ENCODE peak calls at places on chromosomes 11 and 22, in ten cellular contexts. Z is amniotic stem cell, T is COLO829, Y is HT-29, H is neural crest cell, U is D341Med, J is uterus, S is NCI-H1092 treated with DMSO at 0.1 percent for 48 hours, G is endothelial cell of umbilical vein, M is AG08395. C is an unnamed sample.

GRCh38 chr11:45174963-45175362 is 28.5 kb downstream of the PRDM11 start:
- DNase-seq in Z (no peak), T (no peak), Y (no peak), H (no peak), U (no peak), J (no peak), S (no peak), G (no peak), M (no peak), C (no peak)

GRCh38 chr11:1192741-1193325 is 30.0 kb upstream of the MUC5B start:
- DNase-seq in Z (no peak), T (no peak), Y (no peak), H (no peak), U (peak; percentile 8), J (peak; percentile 2), S (no peak), G (no peak), M (no peak), C (no peak)

GRCh38 chr22:31230871-31231621 is 18.9 kb downstream of the LIMK2 start:
- DNase-seq in Z (no peak), T (peak; percentile 74), Y (peak; percentile 50), H (no peak), U (peak; percentile 66), J (no peak), S (no peak), G (peak; percentile 92), M (peak; percentile 70), C (peak; percentile 43)

GRCh38 chr11:77269484-77270123 is 31.9 kb downstream of the GDPD4 start:
- DNase-seq in Z (no peak), T (no peak), Y (peak; percentile 25), H (no peak), U (no peak), J (no peak), S (no peak), G (no peak), M (no peak), C (no peak)

GRCh38 chr11:9752091-9752490 is 88.2 kb downstream of the SWAP70 start:
- DNase-seq in Z (no peak), T (no peak), Y (no peak), H (no peak), U (no peak), J (no peak), S (no peak), G (no peak), M (no peak), C (no peak)

GRCh38 chr11:63858628-63859550 is 20.0 kb downstream of the MARK2 start:
- DNase-seq in Z (no peak), T (no peak), Y (no peak), H (no peak), U (no peak), J (peak; percentile 39), S (no peak), G (peak; percentile 80), M (no peak), C (no peak)

GRCh38 chr11:77753230-77753629 is 67.3 kb downstream of the RSF1 start:
- DNase-seq in Z (no peak), T (no peak), Y (no peak), H (no peak), U (no peak), J (no peak), S (no peak), G (no peak), M (no peak), C (no peak)

GRCh38 chr22:42644422-42645340 is 4.3 kb upstream of the ATP5MGL start:
- DNase-seq in Z (no peak), T (no peak), Y (no peak), H (no peak), U (peak; percentile 45), J (no peak), S (no peak), G (peak; percentile 75), M (peak; percentile 59), C (no peak)

GRCh38 chr22:46593211-46593676 is 26.9 kb upstream of the GRAMD4 start:
- DNase-seq in Z (no peak), T (no peak), Y (no peak), H (no peak), U (no peak), J (no peak), S (no peak), G (no peak), M (no peak), C (no peak)

GRCh38 chr11:72015511-72016061 is 16.9 kb downstream of the IL18BP start:
- DNase-seq in Z (no peak), T (no peak), Y (peak; percentile 45), H (no peak), U (peak; percentile 65), J (no peak), S (no peak), G (no peak), M (no peak), C (peak; percentile 63)

GRCh38 chr11:2423157-2424025 is 20.9 kb downstream of the TRPM5 start:
- DNase-seq in Z (no peak), T (no peak), Y (no peak), H (no peak), U (no peak), J (no peak), S (no peak), G (no peak), M (no peak), C (no peak)

GRCh38 chr22:42933783-42934144 is 76.7 kb upstream of the ARFGAP3 start:
- DNase-seq in Z (peak; percentile 90), T (peak; percentile 99), Y (peak; percentile 24), H (no peak), U (no peak), J (no peak), S (no peak), G (peak; percentile 95), M (peak; percentile 90), C (no peak)

GRCh38 chr11:14022251-14022650 is 59.7 kb downstream of the SPON1 start:
- DNase-seq in Z (no peak), T (no peak), Y (no peak), H (no peak), U (no peak), J (no peak), S (no peak), G (no peak), M (no peak), C (no peak)

GRCh38 chr22:36328635-36329216 is 59.0 kb downstream of the MYH9 start:
- DNase-seq in Z (peak; percentile 82), T (no peak), Y (no peak), H (no peak), U (no peak), J (peak; percentile 79), S (peak; percentile 45), G (peak; percentile 84), M (peak; percentile 40), C (peak; percentile 65)

GRCh38 chr11:118834428-118835028 is 43.6 kb upstream of the DDX6 start:
- DNase-seq in Z (no peak), T (no peak), Y (no peak), H (no peak), U (no peak), J (no peak), S (no peak), G (no peak), M (no peak), C (no peak)

GRCh38 chr11:363948-364761 is 5.1 kb upstream of the B4GALNT4 start:
- DNase-seq in Z (no peak), T (no peak), Y (peak; percentile 90), H (no peak), U (peak; percentile 67), J (peak; percentile 26), S (peak; percentile 26), G (peak; percentile 37), M (peak; percentile 61), C (peak; percentile 24)

C was measured in BE2C.